ENCODE peak calls at places on chromosomes 4 and X, in eight cellular contexts. U, D, R, Y, C, B, M and L are unnamed samples.

GRCh38 chrX:72273718-72274117 is 3.3 kb downstream of the RPS4X start:
- DNase-seq in U (no peak), D (no peak), R (peak), Y (no peak), C (no peak), B (no peak), M (no peak), L (no peak)

GRCh38 chr4:121380448-121381147 is at the start of gene QRFPR:
- DNase-seq in U (no peak), D (no peak), R (peak), Y (no peak), C (no peak), B (no peak), M (no peak), L (no peak)

GRCh38 chrX:295136-295535 is 14.0 kb downstream of the PLCXD1 start:
- DNase-seq in U (no peak), D (no peak), R (no peak), Y (no peak), C (peak), B (no peak), M (no peak), L (no peak)

GRCh38 chr4:6104541-6105130 is 86.4 kb upstream of the C4orf50 start:
- DNase-seq in U (no peak), D (no peak), R (no peak), Y (no peak), C (no peak), B (no peak), M (no peak), L (no peak)

GRCh38 chr4:41795796-41796195 is 47.3 kb upstream of the PHOX2B start:
- DNase-seq in U (no peak), D (no peak), R (no peak), Y (no peak), C (no peak), B (no peak), M (no peak), L (no peak)

GRCh38 chr4:140935259-140935658 is 179.1 kb upstream of the TBC1D9 start:
- DNase-seq in U (no peak), D (no peak), R (no peak), Y (no peak), C (no peak), B (no peak), M (no peak), L (no peak)

GRCh38 chrX:42771836-42772335 is 6.1 kb downstream of the PPP1R2C start:
- DNase-seq in U (no peak), D (no peak), R (no peak), Y (no peak), C (no peak), B (no peak), M (no peak), L (no peak)

GRCh38 chr4:3767569-3768288 is 1.5 kb downstream of the ADRA2C start:
- DNase-seq in U (no peak), D (no peak), R (peak), Y (peak), C (no peak), B (no peak), M (no peak), L (no peak)

GRCh38 chrX:22699591-22700091 is 300.1 kb upstream of the DDX53 start:
- DNase-seq in U (no peak), D (no peak), R (no peak), Y (no peak), C (no peak), B (no peak), M (no peak), L (peak)

GRCh38 chr4:6493668-6494304 is 21.4 kb upstream of the PPP2R2C start:
- DNase-seq in U (no peak), D (no peak), R (no peak), Y (no peak), C (no peak), B (no peak), M (peak), L (no peak)

GRCh38 chr4:85005865-85006377 is 39.4 kb upstream of the WDFY3 start:
- DNase-seq in U (no peak), D (no peak), R (no peak), Y (no peak), C (no peak), B (peak), M (no peak), L (peak)

GRCh38 chr4:126495163-126495752 is 1137.5 kb upstream of the INTU start:
- DNase-seq in U (no peak), D (no peak), R (no peak), Y (no peak), C (no peak), B (no peak), M (no peak), L (no peak)

GRCh38 chr4:47926667-47927258 is 12.4 kb upstream of the NFXL1 start:
- DNase-seq in U (peak), D (no peak), R (peak), Y (peak), C (peak), B (no peak), M (peak), L (no peak)

GRCh38 chr4:94551616-94552564 is 100.1 kb downstream of the PDLIM5 start:
- DNase-seq in U (no peak), D (no peak), R (no peak), Y (no peak), C (no peak), B (no peak), M (no peak), L (no peak)

GRCh38 chr4:931194-931959 is 739 bp downstream of the GAK start:
- DNase-seq in U (no peak), D (no peak), R (peak), Y (no peak), C (peak), B (peak), M (no peak), L (no peak)

GRCh38 chr4:22534374-22534773 is 18.5 kb upstream of the ADGRA3 start:
- DNase-seq in U (no peak), D (no peak), R (no peak), Y (no peak), C (no peak), B (no peak), M (no peak), L (no peak)

GRCh38 chrX:70998402-70999027 is 67.6 kb upstream of the SLC7A3 start:
- DNase-seq in U (no peak), D (no peak), R (peak), Y (no peak), C (no peak), B (peak), M (no peak), L (no peak)

GRCh38 chrX:150212672-150213480 is 150.2 kb upstream of the MAMLD1 start:
- DNase-seq in U (no peak), D (no peak), R (no peak), Y (no peak), C (peak), B (no peak), M (no peak), L (no peak)

GRCh38 chr4:72555377-72555831 is 13.6 kb downstream of the ADAMTS3 start:
- DNase-seq in U (no peak), D (no peak), R (no peak), Y (no peak), C (no peak), B (no peak), M (no peak), L (no peak)

GRCh38 chr4:74098628-74098995 is 383 bp downstream of the CXCL2 start:
- DNase-seq in U (no peak), D (no peak), R (no peak), Y (no peak), C (peak), B (no peak), M (no peak), L (no peak)

GRCh38 chrX:50081282-50081955 is 119.4 kb downstream of the AKAP4 start:
- DNase-seq in U (no peak), D (no peak), R (peak), Y (no peak), C (peak), B (no peak), M (peak), L (no peak)

GRCh38 chrX:11886745-11887144 is 128.7 kb downstream of the MSL3 start:
- DNase-seq in U (no peak), D (no peak), R (no peak), Y (no peak), C (no peak), B (no peak), M (no peak), L (no peak)

GRCh38 chrX:74249963-74250362 is 54.0 kb upstream of the ZCCHC13 start:
- DNase-seq in U (no peak), D (no peak), R (no peak), Y (no peak), C (no peak), B (no peak), M (no peak), L (no peak)

GRCh38 chr4:3814026-3814570 is 47.9 kb downstream of the ADRA2C start:
- DNase-seq in U (no peak), D (no peak), R (no peak), Y (no peak), C (no peak), B (no peak), M (no peak), L (no peak)